ENCODE peak calls at places on chromosomes 4 and X, in ten cellular contexts. Q is brain microvascular endothelial cell, B is WTC11, J is AG09309, P is Calu3, O is cardiac fibroblast, X is astrocyte of the spinal cord, E is GM13977, V is A549, M is left lung. S is an unnamed sample.

GRCh38 chrX:68488657-68489056 is 10.2 kb upstream of the YIPF6 start:
- DNase-seq in E (no peak), X (no peak), V (peak; percentile 96), P (peak; percentile 28), J (no peak), M (no peak), B (no peak), Q (no peak), O (no peak), S (no peak)

GRCh38 chr4:65241257-65241997 is 428.9 kb downstream of the EPHA5 start:
- DNase-seq in V (no peak), O (no peak), P (no peak), E (no peak), B (no peak), M (no peak), J (no peak), X (no peak), Q (no peak), S (peak; percentile 68)

GRCh38 chr4:95255396-95256107 is 293.2 kb downstream of the UNC5C start:
- DNase-seq in J (no peak), X (peak; percentile 49), E (no peak), P (no peak), B (no peak), Q (peak; percentile 77), O (peak; percentile 88), V (no peak), M (no peak), S (no peak)

GRCh38 chr4:27790911-27791310 is 930.3 kb downstream of the STIM2 start:
- DNase-seq in V (no peak), B (no peak), M (no peak), J (no peak), O (peak; percentile 30), Q (peak; percentile 41), P (no peak), E (no peak), X (peak; percentile 58), S (no peak)

GRCh38 chrX:9569875-9570274 is 105.0 kb downstream of the TBL1X start:
- DNase-seq in P (no peak), Q (no peak), J (no peak), O (no peak), B (no peak), M (no peak), V (no peak), X (peak; percentile 61), E (no peak), S (no peak)

GRCh38 chrX:109732319-109732779 is 708 bp downstream of the ACSL4 start:
- DNase-seq in P (no peak), E (peak; percentile 22), B (no peak), V (peak; percentile 7), M (no peak), O (peak; percentile 77), J (no peak), Q (no peak), X (peak; percentile 58), S (no peak)

GRCh38 chr4:123587983-123588494 is 191.4 kb downstream of the SPRY1 start:
- DNase-seq in O (peak; percentile 68), V (peak; percentile 93), X (peak; percentile 63), J (peak; percentile 87), M (peak; percentile 32), P (peak; percentile 79), E (no peak), Q (peak; percentile 65), B (no peak), S (no peak)

GRCh38 chr4:88526221-88526815 is 2.7 kb upstream of the PYURF start:
- DNase-seq in M (no peak), J (no peak), X (no peak), V (no peak), B (no peak), O (peak; percentile 37), P (peak; percentile 2), Q (no peak), E (peak; percentile 31), S (no peak)

GRCh38 chrX:110086162-110086915 is 83.4 kb downstream of the TMEM164 start:
- DNase-seq in Q (peak; percentile 33), O (peak; percentile 62), B (no peak), J (no peak), P (no peak), V (peak; percentile 75), M (no peak), E (no peak), X (peak; percentile 21), S (no peak)

GRCh38 chr4:24730256-24731001 is 64.9 kb upstream of the SOD3 start:
- DNase-seq in P (no peak), E (no peak), B (no peak), X (peak; percentile 17), V (no peak), J (peak; percentile 73), O (peak; percentile 7), Q (no peak), M (peak; percentile 56), S (no peak)

GRCh38 chr4:2886622-2887021 is 43.0 kb downstream of the ADD1 start:
- DNase-seq in M (no peak), O (no peak), V (no peak), J (no peak), Q (no peak), E (no peak), B (no peak), P (no peak), X (no peak), S (no peak)

GRCh38 chr4:158782539-158783360 is 13.9 kb downstream of the FNIP2 start:
- DNase-seq in B (no peak), X (peak; percentile 42), E (no peak), Q (no peak), J (no peak), O (peak; percentile 64), P (no peak), M (no peak), V (no peak), S (no peak)

GRCh38 chrX:110004210-110004609 is 1.3 kb downstream of the TMEM164 start:
- DNase-seq in V (peak; percentile 13), J (no peak), M (peak; percentile 44), X (no peak), P (peak; percentile 47), B (peak; percentile 14), E (no peak), O (no peak), Q (no peak), S (no peak)

GRCh38 chr4:1172971-1173757 is 781 bp upstream of the SPON2 start:
- DNase-seq in X (peak; percentile 66), M (no peak), B (no peak), E (no peak), Q (no peak), O (no peak), P (no peak), V (peak; percentile 61), J (peak; percentile 35), S (peak; percentile 69)

DNA sequence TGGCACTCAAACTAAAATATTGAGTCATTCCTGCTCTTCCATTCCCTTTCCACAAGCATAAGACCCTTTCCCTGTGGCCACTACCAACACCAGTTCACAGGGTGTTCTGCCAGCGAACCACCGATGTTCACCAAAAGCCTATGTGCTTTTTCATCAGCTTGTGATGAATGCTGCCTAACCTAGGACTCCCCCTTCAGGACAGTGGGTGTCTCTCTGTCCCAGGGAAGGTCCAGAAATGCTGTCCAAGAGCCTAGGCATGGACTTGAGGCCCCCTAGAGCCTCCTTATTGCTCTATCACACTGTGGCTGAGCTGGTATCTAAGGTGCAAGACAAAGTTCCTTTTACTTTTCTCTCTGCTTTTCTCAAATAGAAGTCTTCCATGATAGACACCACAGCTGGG is 1015.6 kb downstream of the PCDH19 start:
- DNase-seq in Q (no peak), E (no peak), V (no peak), M (no peak), B (peak; percentile 18), J (no peak), X (no peak), P (no peak), O (no peak), S (no peak)
- TF ChIP-seq CTCF in Q (no peak), E (peak; percentile 11), V (no peak), M (no peak), B (no peak), J (peak; percentile 12), X (no peak), P (no peak), O (no peak), S (peak; percentile 30)

GRCh38 chrX:65745992-65746391 is 78.5 kb downstream of the MSN start:
- DNase-seq in J (no peak), P (no peak), V (peak; percentile 11), E (no peak), Q (no peak), X (no peak), M (no peak), B (no peak), O (no peak), S (no peak)
- TF ChIP-seq CTCF in J (no peak), P (no peak), V (peak; percentile 20), E (peak; percentile 34), Q (peak; percentile 27), X (peak; percentile 11), M (no peak), B (no peak), O (peak; percentile 3), S (peak; percentile 39)

GRCh38 chr4:152909901-152910300 is 26.2 kb upstream of the FHDC1 start:
- DNase-seq in M (no peak), Q (no peak), V (no peak), J (no peak), O (no peak), E (no peak), P (no peak), X (no peak), B (no peak), S (no peak)

GRCh38 chr4:152910521-152910920 is 25.6 kb upstream of the FHDC1 start:
- DNase-seq in P (no peak), V (no peak), O (no peak), Q (no peak), B (no peak), E (no peak), X (no peak), M (no peak), J (no peak), S (no peak)
- TF ChIP-seq CTCF in P (no peak), V (no peak), O (no peak), Q (peak; percentile 27), B (no peak), E (no peak), X (no peak), M (no peak), J (no peak), S (peak; percentile 53)

GRCh38 chr4:148283665-148284064 is 158.5 kb downstream of the NR3C2 start:
- DNase-seq in J (no peak), E (no peak), P (no peak), O (no peak), X (no peak), B (no peak), Q (no peak), M (no peak), V (no peak), S (no peak)

GRCh38 chr4:148288448-148288847 is 153.8 kb downstream of the NR3C2 start:
- DNase-seq in X (no peak), E (no peak), P (no peak), B (no peak), Q (no peak), J (no peak), O (no peak), V (no peak), M (no peak), S (no peak)

GRCh38 chr4:148287111-148287510 is 155.1 kb downstream of the NR3C2 start:
- DNase-seq in O (no peak), Q (no peak), P (no peak), B (no peak), J (no peak), X (no peak), E (no peak), M (no peak), V (no peak), S (no peak)

GRCh38 chr4:148286043-148286442 is 156.2 kb downstream of the NR3C2 start:
- DNase-seq in P (no peak), E (no peak), Q (no peak), B (no peak), J (no peak), M (no peak), X (no peak), O (no peak), V (no peak), S (no peak)

GRCh38 chr4:148284526-148285193 is 157.6 kb downstream of the NR3C2 start:
- DNase-seq in P (no peak), X (no peak), J (no peak), E (no peak), M (no peak), Q (no peak), V (no peak), O (peak; percentile 3), B (no peak), S (no peak)
- TF ChIP-seq CTCF in P (no peak), X (peak; percentile 13), J (no peak), E (no peak), M (no peak), Q (peak; percentile 40), V (no peak), O (no peak), B (no peak), S (peak; percentile 30)

S was measured in chondrocyte.